ENCODE peak calls at places on chromosomes 5 and 9, in nine cellular contexts. B is activated naive CD8-positive, alpha-beta T cell treated with anti-CD3 and anti-CD28 coated beads, Interleukin-2, amount 50 U/mL, for 24 hours; R is A549; T is T-helper 9 cell; I is anterior cingulate cortex; J is tibial nerve; W is fibroblast of the conjunctiva; Z is stimulated activated naive B cell treated with anti-CD40 and anti-IgM and Interleukin-4, amounts not matched to agents 10 μg/mL and 1 μg/mL and 100 μg/mL, for 72 hours; L is T1000. P is an unnamed sample.
A peak's percentile ranks its signal among the peaks of the same experiment; 100 is the strongest.

GRCh38 chr5:142097681-142098080 is 10.9 kb upstream of the NDFIP1 start:
- DNase-seq in B (peak; percentile 45), R (no peak), T (no peak), I (no peak), J (no peak), W (no peak), Z (no peak), L (peak; percentile 55), P (no peak)

GRCh38 chr5:89265511-89266169 is 382.7 kb upstream of the MEF2C start:
- DNase-seq in B (no peak), R (no peak), T (no peak), I (no peak), J (no peak), W (peak; percentile 36), Z (no peak), L (no peak), P (no peak)

GRCh38 chr5:42611437-42611836 is 145.2 kb upstream of the CCDC152 start:
- DNase-seq in B (no peak), R (no peak), T (no peak), I (no peak), J (no peak), W (no peak), Z (no peak), L (no peak), P (no peak)

GRCh38 chr5:93107828-93108520 is 473.0 kb downstream of the NR2F1-AS1 start:
- DNase-seq in B (no peak), R (no peak), T (no peak), I (no peak), J (no peak), W (no peak), Z (no peak), L (no peak), P (no peak)

GRCh38 chr5:68048529-68048928 is 167.0 kb upstream of the PIK3R1 start:
- DNase-seq in B (no peak), R (no peak), T (no peak), I (no peak), J (no peak), W (no peak), Z (no peak), L (no peak), P (no peak)

GRCh38 chr5:156913719-156914370 is 49.2 kb downstream of the TIMD4 start:
- DNase-seq in B (no peak), R (no peak), T (no peak), I (no peak), J (no peak), W (no peak), Z (peak; percentile 8), L (no peak), P (no peak)

GRCh38 chr9:13360188-13360587 is 80.7 kb upstream of the MPDZ start:
- DNase-seq in B (no peak), R (no peak), T (no peak), I (no peak), J (no peak), W (no peak), Z (no peak), L (no peak), P (no peak)

GRCh38 chr5:179549973-179550510 is 312 bp upstream of the RUFY1 start:
- DNase-seq in B (peak; percentile 66), R (no peak), T (no peak), I (no peak), J (peak; percentile 55), W (no peak), Z (peak; percentile 72), L (no peak), P (no peak)

GRCh38 chr5:67617051-67617450 is 420.5 kb upstream of the CD180 start:
- DNase-seq in B (no peak), R (no peak), T (no peak), I (no peak), J (no peak), W (no peak), Z (no peak), L (no peak), P (no peak)

GRCh38 chr5:76626738-76627137 is 3.5 kb upstream of the F2RL2 start:
- DNase-seq in B (no peak), R (no peak), T (no peak), I (no peak), J (no peak), W (no peak), Z (no peak), L (no peak), P (no peak)

GRCh38 chr5:76134646-76135045 is 51.5 kb downstream of the SV2C start:
- DNase-seq in B (no peak), R (no peak), T (no peak), I (no peak), J (no peak), W (no peak), Z (no peak), L (no peak), P (no peak)

GRCh38 chr9:134377976-134378375 is 51.7 kb downstream of the RXRA start:
- DNase-seq in B (no peak), R (peak; percentile 67), T (no peak), I (no peak), J (no peak), W (no peak), Z (no peak), L (peak; percentile 13), P (no peak)

GRCh38 chr5:32301891-32302290 is 10.8 kb downstream of the MTMR12 start:
- DNase-seq in B (no peak), R (no peak), T (no peak), I (no peak), J (no peak), W (no peak), Z (no peak), L (no peak), P (no peak)

GRCh38 chr5:85814596-85814995 is 803.1 kb upstream of the COX7C start:
- DNase-seq in B (no peak), R (no peak), T (no peak), I (no peak), J (no peak), W (no peak), Z (no peak), L (no peak), P (no peak)

GRCh38 chr9:131645078-131645776 is 94.6 kb downstream of the RAPGEF1 start:
- DNase-seq in B (no peak), R (no peak), T (no peak), I (no peak), J (no peak), W (no peak), Z (no peak), L (no peak), P (no peak)

GRCh38 chr5:154371687-154372086 is 74.1 kb upstream of the SAP30L start:
- DNase-seq in B (no peak), R (no peak), T (no peak), I (no peak), J (peak; percentile 76), W (peak; percentile 93), Z (no peak), L (no peak), P (no peak)

GRCh38 chr5:126610616-126611015 is 9.9 kb downstream of the PHAX start:
- DNase-seq in B (no peak), R (no peak), T (no peak), I (no peak), J (no peak), W (no peak), Z (no peak), L (no peak), P (no peak)

GRCh38 chr9:34072410-34072809 is 23.7 kb upstream of the UBAP2 start:
- DNase-seq in B (no peak), R (no peak), T (no peak), I (no peak), J (no peak), W (no peak), Z (no peak), L (no peak), P (no peak)

GRCh38 chr9:114849450-114849849 is 43.6 kb upstream of the TNFSF15 start:
- DNase-seq in B (no peak), R (no peak), T (no peak), I (no peak), J (no peak), W (no peak), Z (no peak), L (no peak), P (no peak)

GRCh38 chr9:127121628-127122175 is 733 bp downstream of the ANGPTL2 start:
- DNase-seq in B (no peak), R (no peak), T (no peak), I (no peak), J (no peak), W (no peak), Z (no peak), L (no peak), P (no peak)